ENCODE peak calls at places on chromosomes 3 and 15, in five cellular contexts. L is tibial nerve, V is mammary epithelial cell, M is uterus, H is colonic mucosa. B is an unnamed sample. For H3K9me3, the result is how much of the 10 kb centered on the place peaks cover.

GRCh38 chr15:80525853-80526252 is 121.7 kb downstream of the ARNT2 start:
- DNase-seq in M (no peak), H (no peak), V (no peak), L (no peak), B (no peak)

GRCh38 chr3:131701153-131701791 is 198.5 kb upstream of the MRPL3 start:
- DNase-seq in M (no peak), V (no peak), L (no peak), H (no peak), B (no peak)

GRCh38 chr15:89749951-89750559 is 994 bp downstream of the MESP1 start:
- DNase-seq in M (no peak), L (no peak), H (no peak), V (no peak), B (no peak)

GRCh38 chr3:175356899-175357324 is 497.8 kb downstream of the NAALADL2 start:
- DNase-seq in V (no peak), M (no peak), L (no peak), H (no peak), B (no peak)

GRCh38 chr15:99631256-99631655 is 65.5 kb downstream of the MEF2A start:
- DNase-seq in H (no peak), V (no peak), M (no peak), L (no peak), B (no peak)

GRCh38 chr3:119145500-119146167 is at the start of gene TEX55:
- DNase-seq in V (peak), H (peak), M (no peak), L (no peak), B (peak)

GRCh38 chr15:72161351-72162132 is 36.0 kb downstream of the GRAMD2A start:
- DNase-seq in H (no peak), L (no peak), V (no peak), M (no peak), B (no peak)

GRCh38 chr3:71759401-71759800 is 5.7 kb downstream of the GPR27 start:
- DNase-seq in L (no peak), V (no peak), H (no peak), M (no peak), B (no peak)

GRCh38 chr3:101270158-101270557 is 50.2 kb downstream of the IMPG2 start:
- DNase-seq in M (no peak), H (no peak), V (no peak), L (no peak), B (no peak)

GRCh38 chr3:111103807-111104206 is 32.2 kb downstream of the NECTIN3 start:
- DNase-seq in L (no peak), M (no peak), V (peak), H (no peak), B (no peak)

GRCh38 chr15:85518979-85519761 is 138.8 kb downstream of the AKAP13 start:
- DNase-seq in H (no peak), V (no peak), L (no peak), M (no peak), B (no peak)

GRCh38 chr3:186418601-186419238 is 56.7 kb upstream of the DGKG start:
- DNase-seq in V (no peak), M (no peak), H (no peak), L (no peak), B (no peak)

GRCh38 chr3:42078686-42079085 is 12.5 kb upstream of the TRAK1 start:
- DNase-seq in V (no peak), H (no peak), L (no peak), M (no peak), B (no peak)

GRCh38 chr3:146187334-146187950 is 26.5 kb upstream of the PLOD2 start:
- DNase-seq in V (no peak), M (peak), H (peak), L (peak), B (no peak)

GRCh38 chr3:130093741-130094391 is 12.2 kb downstream of the ALG1L2 start:
- DNase-seq in L (peak), V (no peak), M (no peak), H (peak), B (no peak)

GRCh38 chr3:150252462-150252861 is 155.6 kb upstream of the TSC22D2 start:
- DNase-seq in H (no peak), M (no peak), V (no peak), L (no peak), B (no peak)

GRCh38 chr3:48399387-48400172 is 27.6 kb downstream of the FBXW12 start:
- DNase-seq in L (no peak), V (no peak), M (no peak), H (no peak), B (peak)

GRCh38 chr15:57312323-57313133 is 63.8 kb upstream of the CGNL1 start:
- DNase-seq in H (peak), M (no peak), L (no peak), V (no peak), B (peak)

GRCh38 chr3:128133273-128133883 is 9.8 kb upstream of the RUVBL1 start:
- DNase-seq in L (no peak), H (peak), V (peak), M (no peak), B (no peak)

GRCh38 chr3:196111939-196112386 is 30.1 kb upstream of the TFRC start:
- DNase-seq in V (no peak), H (no peak), M (no peak), L (no peak), B (no peak)

GRCh38 chr3:48503406-48504050 is 446 bp downstream of the SHISA5 start:
- DNase-seq in V (peak), M (peak), H (peak), L (peak), B (no peak)

GRCh38 chr3:66068255-66068654 is 29.5 kb upstream of the MAGI1 start:
- DNase-seq in M (no peak), V (no peak), H (no peak), L (no peak), B (no peak)

GRCh38 chr3:42780892-42781700 is 8.0 kb upstream of the CCDC13 start:
- DNase-seq in M (peak), L (peak), H (peak), V (peak), B (no peak)

GRCh38 chr3:9976736-9977709 is 9.6 kb downstream of the EMC3 start:
- DNase-seq in V (peak), L (peak), H (peak), M (peak), B (peak)

GRCh38 chr3:139610886-139611285 is 66.9 kb downstream of the NMNAT3 start:
- DNase-seq in L (no peak), V (no peak), H (peak), M (no peak), B (no peak)

GRCh38 chr3:33331414-33331813 is 54.2 kb downstream of the FBXL2 start:
- DNase-seq in V (no peak), H (no peak), L (no peak), M (no peak), B (no peak)

GRCh38 chr15:27254016-27254415 is 283.0 kb downstream of the GABRG3 start:
- DNase-seq in L (no peak), V (no peak), M (no peak), H (no peak), B (no peak)

GRCh38 chr3:27378331-27378730 is 9.1 kb upstream of the NEK10 start:
- DNase-seq in H (no peak), L (no peak), M (no peak), V (no peak), B (no peak)

GRCh38 chr3:122484985-122485384 is 29.8 kb downstream of the KPNA1 start:
- DNase-seq in M (no peak), H (no peak), V (peak), L (no peak), B (no peak)

GRCh38 chr3:194777729-194778128 is 92.0 kb downstream of the FAM43A start:
- DNase-seq in M (no peak), H (no peak), L (no peak), V (no peak), B (no peak)

GRCh38 chr15:49044761-49045571 is 1.3 kb downstream of the SECISBP2L start:
- DNase-seq in M (no peak), V (peak), H (no peak), L (no peak), B (no peak)

GRCh38 chr15:74132681-74133070 is 2.3 kb downstream of the ISLR2 start:
- DNase-seq in V (no peak), M (no peak), L (no peak), H (no peak), B (no peak)

GRCh38 chr15:79094611-79095021 is 4.0 kb upstream of the RASGRF1 start:
- DNase-seq in M (no peak), L (no peak), V (no peak), H (no peak), B (no peak)

GRCh38 chr3:128427872-128428822 is 38.5 kb downstream of the DNAJB8 start:
- DNase-seq in L (no peak), V (no peak), H (no peak), M (no peak), B (no peak)

GRCh38 chr15:23546158-23546557 is 19.3 kb upstream of the MKRN3 start:
- DNase-seq in H (no peak), V (no peak), M (no peak), L (no peak), B (no peak)

DNA sequence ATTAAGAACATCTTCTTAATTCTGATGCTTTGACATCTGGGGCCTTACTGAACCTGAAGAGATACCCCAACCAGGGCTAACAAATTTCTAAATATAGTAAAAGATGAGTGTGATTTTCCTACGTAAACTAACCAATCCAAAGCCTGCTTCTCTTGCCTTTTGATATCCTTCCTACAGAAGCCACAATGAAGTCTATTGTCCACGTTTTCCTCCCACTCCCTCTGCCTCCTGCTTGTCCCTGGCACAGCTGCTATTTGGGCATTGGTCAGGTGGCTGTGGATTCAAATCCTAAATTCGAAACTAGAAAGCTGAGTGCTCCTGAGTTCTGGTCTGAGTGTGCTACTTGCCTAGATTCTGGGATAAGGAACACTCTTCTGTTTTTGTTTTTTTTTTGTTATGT is 17.4 kb upstream of the MKRN3 start:
- DNase-seq in V (no peak), H (no peak), M (no peak), L (no peak), B (no peak)
- H3K9me3 ChIP-seq in V (under half), H (under half), M (under half), L (under half), B (under half)

GRCh38 chr3:15815696-15816095 is 17.9 kb upstream of the ANKRD28 start:
- DNase-seq in L (no peak), M (no peak), V (peak), H (no peak), B (peak)
- TF ChIP-seq CTCF in L (peak), M (peak), V (no peak), H (no peak), B (peak)

GRCh38 chr15:95693917-95694316 is 636.6 kb upstream of the NR2F2 start:
- DNase-seq in H (no peak), L (no peak), M (no peak), V (no peak), B (no peak)

GRCh38 chr15:95698230-95698629 is 632.3 kb upstream of the NR2F2 start:
- DNase-seq in M (no peak), H (no peak), L (no peak), V (no peak), B (no peak)

GRCh38 chr15:95701410-95701809 is 629.1 kb upstream of the NR2F2 start:
- DNase-seq in L (no peak), M (no peak), H (no peak), V (no peak), B (no peak)

GRCh38 chr15:95698971-95699370 is 631.5 kb upstream of the NR2F2 start:
- DNase-seq in H (no peak), M (no peak), V (no peak), L (no peak), B (no peak)

GRCh38 chr15:95699578-95699977 is 630.9 kb upstream of the NR2F2 start:
- DNase-seq in M (no peak), V (no peak), L (no peak), H (no peak), B (no peak)
- H3K9me3 ChIP-seq in M (under half), V (under half), L (under half), H (under half), B (under half)

GRCh38 chr15:51533672-51534398 is 88.7 kb downstream of the DMXL2 start:
- DNase-seq in L (no peak), V (no peak), H (no peak), M (no peak), B (no peak)

GRCh38 chr15:51536965-51537574 is 85.5 kb downstream of the DMXL2 start:
- DNase-seq in H (no peak), M (no peak), L (peak), V (no peak), B (peak)
- TF ChIP-seq CTCF in H (peak), M (no peak), L (peak), V (peak), B (peak)

DNA sequence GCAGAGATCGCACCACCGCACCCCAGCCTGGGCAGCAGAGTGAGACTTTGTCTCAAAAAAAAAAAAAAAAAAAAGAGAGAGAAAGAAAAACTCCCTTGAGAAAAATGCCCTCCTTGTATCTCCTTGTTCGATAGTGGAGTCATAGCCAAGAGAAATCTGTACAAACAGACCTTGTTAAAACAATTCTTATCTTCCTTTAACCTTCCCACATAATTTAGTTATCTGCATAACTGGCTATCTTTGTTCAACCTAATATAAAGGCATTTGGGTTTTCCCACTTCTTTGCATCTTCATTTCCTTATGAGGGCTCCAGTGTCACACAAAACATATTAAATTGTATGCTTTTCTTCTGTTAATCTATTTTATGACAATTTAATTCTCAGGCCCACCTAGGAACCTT is 65.1 kb upstream of the ATP11B start:
- DNase-seq in V (no peak), M (no peak), H (no peak), L (no peak), B (no peak)
- H3K9me3 ChIP-seq in V (under half), M (under half), H (under half), L (under half), B (under half)

GRCh38 chr3:159926573-159926972 is 62.1 kb upstream of the IL12A start:
- DNase-seq in L (no peak), M (no peak), H (no peak), V (no peak), B (no peak)

GRCh38 chr3:159929894-159930235 is 58.8 kb upstream of the IL12A start:
- DNase-seq in M (no peak), H (no peak), V (no peak), L (peak), B (no peak)

GRCh38 chr3:159928692-159929091 is 59.9 kb upstream of the IL12A start:
- DNase-seq in V (peak), L (no peak), M (no peak), H (no peak), B (no peak)

GRCh38 chr3:159928071-159928491 is 60.6 kb upstream of the IL12A start:
- DNase-seq in H (no peak), V (peak), L (no peak), M (no peak), B (no peak)

DNA sequence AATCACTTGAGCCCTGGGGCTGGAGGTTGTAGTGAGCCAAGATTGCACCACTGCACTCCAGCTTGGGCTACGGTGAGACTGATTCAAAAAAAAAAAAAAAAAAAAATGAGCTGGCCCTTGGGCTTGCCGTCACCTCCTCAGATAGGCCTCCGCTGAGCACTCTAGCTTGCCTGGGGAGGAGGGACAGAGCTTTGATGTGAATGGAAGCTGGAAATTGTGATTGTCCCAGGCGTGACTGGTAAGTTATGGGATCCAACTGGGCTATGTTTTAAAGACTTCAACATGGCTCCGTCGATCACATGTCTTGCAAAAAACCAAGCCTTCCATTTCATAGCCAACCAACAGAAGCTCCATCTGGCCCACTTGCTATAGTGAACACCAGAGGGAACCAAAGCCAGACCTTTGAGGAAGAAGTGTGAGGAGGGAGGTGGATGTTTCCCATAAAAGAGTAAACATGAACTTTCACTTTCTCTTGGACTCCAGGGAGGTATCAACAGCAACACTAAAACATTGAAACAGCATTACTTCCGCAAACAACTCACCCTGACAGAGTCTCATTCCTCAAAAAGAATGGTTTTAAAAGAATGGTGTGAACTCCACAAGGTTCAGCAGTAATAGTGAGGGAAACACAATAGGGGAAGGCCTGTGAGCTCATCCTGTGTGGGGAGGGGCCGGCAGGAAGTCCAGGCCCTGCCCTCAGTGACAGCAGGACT is 59.3 kb upstream of the IL12A start:
- DNase-seq in H (peak), L (no peak), M (no peak), V (peak), B (peak)
- TF ChIP-seq CTCF in H (peak), L (no peak), M (no peak), V (peak), B (no peak)

DNA sequence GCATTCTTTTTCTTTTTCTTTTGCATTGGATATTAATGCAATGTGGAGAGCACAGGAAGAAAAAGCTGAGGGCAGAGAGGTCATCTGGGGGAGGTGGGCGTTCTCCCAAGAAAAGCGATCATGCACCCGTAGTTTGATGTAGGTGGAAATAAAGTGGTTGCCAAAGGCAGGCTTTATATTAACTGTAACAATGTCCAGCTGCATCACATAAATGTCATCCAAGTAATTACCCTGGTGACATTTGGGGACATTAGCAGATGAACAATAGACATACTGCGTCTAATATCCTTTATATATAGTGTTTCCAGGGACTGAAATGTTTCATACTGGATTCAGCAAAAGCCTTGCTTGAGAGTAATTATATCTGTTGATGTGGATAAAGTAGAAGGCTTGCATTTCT is 135.5 kb downstream of the CNTN6 start:
- DNase-seq in M (no peak), L (no peak), H (no peak), V (no peak), B (no peak)
- H3K9me3 ChIP-seq in M (under half), L (under half), H (under half), V (under half), B (under half)

B was measured in Caco-2.